ENCODE peak calls at places on chromosomes 7 and 10, in four cellular contexts. H is GM12878, U is K562, F is SK-N-SH. P is an unnamed sample.

GRCh38 chr7:121273467-121274167 is 55.2 kb upstream of the WNT16 start:
- DNase-seq in H (no peak), U (no peak), F (no peak), P (no peak)

GRCh38 chr7:157875230-157876179 is 538.7 kb downstream of the DNAJB6 start:
- DNase-seq in H (no peak), U (peak; percentile 68), F (peak; percentile 91), P (peak; percentile 85)

GRCh38 chr10:130206216-130206737 is 70.1 kb downstream of the GLRX3 start:
- DNase-seq in H (no peak), U (no peak), F (no peak), P (no peak)

GRCh38 chr7:100933735-100934134 is 15.6 kb upstream of the MUC3A start:
- DNase-seq in H (no peak), U (peak; percentile 66), F (no peak), P (no peak)

GRCh38 chr10:91194497-91195179 is 25.8 kb upstream of the PCGF5 start:
- DNase-seq in H (no peak), U (no peak), F (no peak), P (no peak)

GRCh38 chr7:30040938-30041337 is 12.7 kb downstream of the PLEKHA8 start:
- DNase-seq in H (no peak), U (no peak), F (no peak), P (no peak)

GRCh38 chr10:132200344-132201110 is 13.8 kb downstream of the DPYSL4 start:
- DNase-seq in H (no peak), U (no peak), F (peak; percentile 39), P (no peak)

GRCh38 chr7:72053273-72053672 is 358.9 kb downstream of the CALN1 start:
- DNase-seq in H (no peak), U (no peak), F (no peak), P (no peak)

GRCh38 chr10:23095966-23096813 is 811 bp downstream of the MSRB2 start:
- DNase-seq in H (no peak), U (no peak), F (peak; percentile 25), P (no peak)

GRCh38 chr10:59036311-59037017 is 140.0 kb upstream of the PHYHIPL start:
- DNase-seq in H (peak; percentile 55), U (no peak), F (no peak), P (no peak)

GRCh38 chr7:70044064-70044463 is 445.8 kb downstream of the AUTS2 start:
- DNase-seq in H (no peak), U (no peak), F (peak; percentile 61), P (no peak)

GRCh38 chr7:29039747-29040569 is 81.8 kb upstream of the TRIL start:
- DNase-seq in H (no peak), U (no peak), F (no peak), P (no peak)

GRCh38 chr7:43112941-43113621 is 634 bp downstream of the HECW1 start:
- DNase-seq in H (no peak), U (peak; percentile 23), F (peak; percentile 74), P (no peak)

GRCh38 chr7:2417981-2418481 is 14.6 kb downstream of the CHST12 start:
- DNase-seq in H (no peak), U (no peak), F (no peak), P (no peak)

GRCh38 chr7:116521046-116521664 is 3.7 kb upstream of the CAV1 start:
- DNase-seq in H (no peak), U (no peak), F (no peak), P (no peak)

GRCh38 chr10:1056326-1057105 is at the start of gene WDR37:
- DNase-seq in H (no peak), U (peak; percentile 89), F (peak; percentile 98), P (peak; percentile 56)

GRCh38 chr10:70832852-70833542 is 17.2 kb downstream of the SGPL1 start:
- DNase-seq in H (no peak), U (no peak), F (no peak), P (no peak)

GRCh38 chr10:80191589-80192270 is 13.6 kb downstream of the ANXA11 start:
- DNase-seq in H (no peak), U (no peak), F (no peak), P (no peak)

GRCh38 chr7:107161415-107161814 is 7.4 kb upstream of the HBP1 start:
- DNase-seq in H (no peak), U (no peak), F (no peak), P (no peak)

GRCh38 chr7:107165341-107165740 is 3.5 kb upstream of the HBP1 start:
- DNase-seq in H (no peak), U (peak; percentile 38), F (no peak), P (no peak)

GRCh38 chr7:107162466-107162865 is 6.3 kb upstream of the HBP1 start:
- DNase-seq in H (no peak), U (no peak), F (no peak), P (no peak)

GRCh38 chr7:107166702-107167426 is 1.9 kb upstream of the HBP1 start:
- DNase-seq in H (no peak), U (no peak), F (no peak), P (no peak)

GRCh38 chr7:107164092-107164491 is 4.7 kb upstream of the HBP1 start:
- DNase-seq in H (no peak), U (no peak), F (no peak), P (no peak)
- TF ChIP-seq NRF1 in H (no peak), U (no peak), F (no peak), P (no peak)

GRCh38 chr10:49606981-49607535 is 3.1 kb upstream of the SLC18A3 start:
- DNase-seq in H (no peak), U (peak; percentile 95), F (no peak), P (peak; percentile 95)

GRCh38 chr10:49605939-49606509 is 4.1 kb upstream of the SLC18A3 start:
- DNase-seq in H (no peak), U (no peak), F (no peak), P (no peak)

GRCh38 chr10:49608166-49608758 is 1.8 kb upstream of the SLC18A3 start:
- DNase-seq in H (no peak), U (no peak), F (no peak), P (no peak)

GRCh38 chr10:49602380-49603023 is 7.6 kb upstream of the SLC18A3 start:
- DNase-seq in H (no peak), U (no peak), F (no peak), P (no peak)

DNA sequence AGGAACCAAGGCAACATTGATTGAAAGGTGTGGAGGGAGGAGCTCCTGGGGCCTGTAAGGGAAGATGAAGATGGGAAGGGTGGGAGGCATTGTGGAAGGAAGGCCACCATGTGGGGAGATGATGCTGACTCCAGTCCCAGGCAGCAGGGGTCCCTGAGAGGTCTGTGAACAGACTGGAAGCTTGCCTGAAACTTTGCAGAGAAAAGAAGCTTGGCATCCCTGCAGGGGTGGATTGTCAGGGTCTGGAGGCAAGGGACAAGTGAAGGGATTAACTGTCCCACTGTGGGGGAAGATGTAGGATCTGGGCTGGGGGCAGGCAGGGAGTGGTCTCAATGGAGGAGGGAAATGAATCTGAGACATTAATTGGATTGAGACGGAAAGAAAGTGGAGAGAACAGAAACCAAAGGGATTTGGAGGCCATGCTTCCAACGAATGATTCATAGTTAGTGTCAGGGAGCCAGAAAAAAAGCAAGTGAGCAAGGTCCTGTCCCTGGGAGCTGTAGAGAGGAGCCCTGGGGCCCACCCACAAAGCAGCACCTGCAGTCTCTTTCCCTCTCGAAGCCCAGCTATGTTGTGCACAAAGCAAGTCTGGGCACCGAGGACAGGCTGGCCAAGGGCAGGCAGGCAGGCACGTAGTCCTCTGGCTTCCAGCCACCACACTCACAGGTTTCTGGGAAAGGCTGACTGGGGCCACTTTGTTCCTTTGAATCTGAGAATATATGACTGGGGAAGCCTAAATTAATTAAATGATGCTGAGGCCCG is 4.8 kb upstream of the SLC18A3 start:
- DNase-seq in H (no peak), U (no peak), F (peak; percentile 60), P (no peak)
- TF ChIP-seq NRF1 in H (no peak), U (no peak), F (no peak), P (no peak)

GRCh38 chr7:151235091-151235787 is 3.0 kb downstream of the CHPF2 start:
- DNase-seq in H (no peak), U (no peak), F (no peak), P (no peak)

GRCh38 chr7:151236406-151236805 is 4.1 kb downstream of the CHPF2 start:
- DNase-seq in H (no peak), U (no peak), F (no peak), P (no peak)

GRCh38 chr7:151238190-151238810 is 6.0 kb downstream of the CHPF2 start:
- DNase-seq in H (no peak), U (no peak), F (peak; percentile 24), P (no peak)

GRCh38 chr7:151238924-151239836 is 6.9 kb downstream of the CHPF2 start:
- DNase-seq in H (no peak), U (no peak), F (no peak), P (no peak)

GRCh38 chr7:151237244-151238189 is 5.2 kb downstream of the CHPF2 start:
- DNase-seq in H (no peak), U (no peak), F (no peak), P (no peak)
- TF ChIP-seq NRF1 in H (no peak), U (no peak), F (no peak), P (no peak)

GRCh38 chr7:131899271-131900030 is 343.0 kb upstream of the PODXL start:
- DNase-seq in H (no peak), U (no peak), F (no peak), P (no peak)
- TF ChIP-seq NRF1 in H (no peak), U (no peak), F (no peak), P (no peak)

DNA sequence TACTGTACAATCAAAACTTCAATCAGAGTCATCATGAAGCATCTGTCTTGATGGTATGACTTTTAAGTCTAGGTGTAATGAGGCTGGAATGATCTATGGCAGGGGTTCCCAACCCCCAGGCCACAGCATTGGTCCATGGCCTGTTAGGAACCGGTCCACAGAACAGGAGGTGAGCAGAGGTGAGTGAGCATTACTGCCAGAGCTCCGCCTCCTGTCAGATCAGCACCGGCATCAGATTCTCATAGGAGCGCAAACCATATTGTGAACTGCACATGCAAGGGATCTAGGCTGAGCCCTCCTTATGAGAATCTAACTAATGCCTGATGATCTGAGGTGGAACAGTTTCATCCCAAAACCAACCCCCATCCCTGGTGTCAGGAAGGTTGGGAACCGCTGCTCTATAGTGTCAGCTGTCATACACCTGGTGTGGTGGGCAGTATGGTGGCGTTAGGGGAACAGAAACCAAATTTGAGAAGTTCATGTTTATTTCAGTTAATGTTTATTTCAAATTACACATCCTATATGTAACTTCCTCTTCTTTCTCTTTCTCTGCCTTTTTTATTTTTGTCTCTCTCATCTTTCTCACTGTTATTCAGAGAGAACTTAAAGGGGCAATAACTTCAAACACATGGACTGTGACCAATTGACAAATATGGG is 432.6 kb downstream of the TNS3 start:
- DNase-seq in H (no peak), U (no peak), F (no peak), P (no peak)
- TF ChIP-seq NRF1 in H (no peak), U (no peak), F (no peak), P (no peak)

P was measured in H1.